ENCODE peak calls at places on chromosomes 13 and 19, in seven cellular contexts. E, U, W, Q, V, F and L are unnamed samples.

GRCh38 chr19:13013649-13014048 is 18.4 kb downstream of the NFIX start:
- DNase-seq in F (peak; percentile 63), W (no peak), Q (no peak), V (no peak), U (no peak), E (no peak), L (no peak)

GRCh38 chr13:52195052-52195837 is 35.8 kb upstream of the NEK3 start:
- DNase-seq in F (peak; percentile 85), U (peak; percentile 75), Q (peak; percentile 44), W (no peak), E (peak; percentile 75), V (peak; percentile 89), L (peak; percentile 89)

GRCh38 chr19:30865481-30865880 is 483.8 kb downstream of the TSHZ3 start:
- DNase-seq in W (no peak), Q (no peak), V (no peak), E (no peak), U (no peak), F (no peak), L (no peak)

GRCh38 chr19:43700368-43701015 is 15.4 kb upstream of the IRGC start:
- DNase-seq in F (peak; percentile 88), W (no peak), V (no peak), U (no peak), Q (no peak), E (peak; percentile 43), L (peak; percentile 47)

GRCh38 chr13:38180100-38180499 is 169.6 kb upstream of the UFM1 start:
- DNase-seq in V (no peak), F (peak; percentile 58), Q (no peak), W (no peak), U (no peak), E (no peak), L (no peak)

GRCh38 chr13:34145061-34145460 is 327.1 kb downstream of the RFC3 start:
- DNase-seq in E (no peak), Q (no peak), U (no peak), V (no peak), W (no peak), F (no peak), L (no peak)

GRCh38 chr13:86000546-86000945 is 201.3 kb upstream of the SLITRK6 start:
- DNase-seq in U (no peak), V (no peak), W (no peak), E (no peak), F (no peak), Q (no peak), L (no peak)

GRCh38 chr19:19871932-19872331 is 6.2 kb downstream of the ZNF253 start:
- DNase-seq in W (no peak), F (no peak), V (no peak), E (no peak), U (no peak), Q (no peak), L (no peak)

GRCh38 chr19:7927605-7928333 is 1.8 kb upstream of the CTXN1 start:
- DNase-seq in F (no peak), V (no peak), W (no peak), U (no peak), E (peak; percentile 29), Q (no peak), L (peak; percentile 47)

GRCh38 chr19:1811472-1811894 is 593 bp downstream of the ATP8B3 start:
- DNase-seq in W (peak; percentile 81), Q (no peak), E (peak; percentile 91), F (peak; percentile 72), V (peak; percentile 82), U (peak; percentile 29), L (peak; percentile 74)

GRCh38 chr13:109743706-109744453 is 42.5 kb downstream of the IRS2 start:
- DNase-seq in F (peak; percentile 63), V (no peak), W (peak; percentile 64), E (no peak), U (no peak), Q (no peak), L (no peak)

GRCh38 chr13:42107006-42107405 is 58.6 kb downstream of the DGKH start:
- DNase-seq in U (no peak), E (no peak), V (no peak), W (no peak), F (no peak), Q (no peak), L (no peak)

GRCh38 chr19:54882758-54883157 is 8.7 kb downstream of the FCAR start:
- DNase-seq in Q (no peak), W (peak; percentile 24), F (no peak), U (no peak), E (no peak), V (no peak), L (no peak)

GRCh38 chr13:64332048-64332447 is 2898.1 kb downstream of the PCDH9 start:
- DNase-seq in Q (no peak), F (no peak), W (no peak), V (no peak), U (no peak), E (no peak), L (no peak)

GRCh38 chr13:21232196-21232595 is 55.7 kb downstream of the MRPL57 start:
- DNase-seq in E (no peak), V (no peak), F (peak; percentile 44), Q (no peak), W (no peak), U (no peak), L (no peak)

GRCh38 chr13:84645196-84646071 is 763.2 kb upstream of the SLITRK1 start:
- DNase-seq in E (no peak), V (no peak), U (no peak), F (peak; percentile 25), W (no peak), Q (no peak), L (no peak)

GRCh38 chr13:41562083-41562482 is 104.7 kb downstream of the RGCC start:
- DNase-seq in E (no peak), F (peak; percentile 87), W (no peak), V (no peak), U (no peak), Q (no peak), L (no peak)

GRCh38 chr19:54434112-54434861 is 14.7 kb upstream of the LENG8 start:
- DNase-seq in U (no peak), Q (no peak), E (no peak), F (no peak), V (no peak), W (no peak), L (no peak)

GRCh38 chr19:367561-367960 is 23.0 kb upstream of the MIER2 start:
- DNase-seq in W (no peak), V (no peak), Q (no peak), U (no peak), F (no peak), E (no peak), L (no peak)

GRCh38 chr19:37655689-37656491 is 625 bp upstream of the ZFP30 start:
- DNase-seq in W (peak; percentile 91), E (peak; percentile 86), V (peak; percentile 94), U (peak; percentile 74), Q (peak; percentile 1), F (peak; percentile 70), L (peak; percentile 90)
- TF ChIP-seq CTCF in W (no peak), E (no peak), V (no peak), U (no peak), Q (no peak), F (no peak), L (no peak)

GRCh38 chr19:47430041-47430802 is 10.9 kb upstream of the MEIS3 start:
- DNase-seq in V (peak; percentile 81), F (peak; percentile 45), Q (no peak), U (no peak), E (peak; percentile 56), W (no peak), L (peak; percentile 71)
- TF ChIP-seq CTCF in V (peak; percentile 33), F (no peak), Q (peak; percentile 55), U (no peak), E (peak; percentile 13), W (no peak), L (no peak)

GRCh38 chr19:45691516-45692186 is at the start of gene SNRPD2:
- DNase-seq in V (peak; percentile 96), Q (peak; percentile 63), U (peak; percentile 93), E (peak; percentile 93), W (peak; percentile 98), F (peak; percentile 94), L (peak; percentile 93)
- TF ChIP-seq CTCF in V (peak; percentile 8), Q (no peak), U (peak; percentile 2), E (no peak), W (no peak), F (no peak), L (no peak)

GRCh38 chr13:31053098-31053497 is 108.6 kb downstream of the HSPH1 start:
- DNase-seq in U (no peak), W (no peak), V (no peak), Q (no peak), E (peak; percentile 31), F (peak; percentile 22), L (no peak)

GRCh38 chr13:31053896-31054295 is 107.8 kb downstream of the HSPH1 start:
- DNase-seq in U (no peak), V (no peak), Q (no peak), W (no peak), F (no peak), E (no peak), L (no peak)

GRCh38 chr13:31050486-31051400 is 111.0 kb downstream of the HSPH1 start:
- DNase-seq in U (no peak), Q (no peak), V (no peak), F (peak; percentile 41), W (no peak), E (no peak), L (no peak)

GRCh38 chr13:31052478-31052877 is 109.2 kb downstream of the HSPH1 start:
- DNase-seq in Q (no peak), F (no peak), V (no peak), E (no peak), W (no peak), U (no peak), L (no peak)

GRCh38 chr13:31051999-31052398 is 109.7 kb downstream of the HSPH1 start:
- DNase-seq in E (no peak), V (no peak), F (no peak), U (no peak), W (peak; percentile 50), Q (no peak), L (no peak)
- TF ChIP-seq CTCF in E (no peak), V (no peak), F (no peak), U (no peak), W (no peak), Q (no peak), L (no peak)

DNA sequence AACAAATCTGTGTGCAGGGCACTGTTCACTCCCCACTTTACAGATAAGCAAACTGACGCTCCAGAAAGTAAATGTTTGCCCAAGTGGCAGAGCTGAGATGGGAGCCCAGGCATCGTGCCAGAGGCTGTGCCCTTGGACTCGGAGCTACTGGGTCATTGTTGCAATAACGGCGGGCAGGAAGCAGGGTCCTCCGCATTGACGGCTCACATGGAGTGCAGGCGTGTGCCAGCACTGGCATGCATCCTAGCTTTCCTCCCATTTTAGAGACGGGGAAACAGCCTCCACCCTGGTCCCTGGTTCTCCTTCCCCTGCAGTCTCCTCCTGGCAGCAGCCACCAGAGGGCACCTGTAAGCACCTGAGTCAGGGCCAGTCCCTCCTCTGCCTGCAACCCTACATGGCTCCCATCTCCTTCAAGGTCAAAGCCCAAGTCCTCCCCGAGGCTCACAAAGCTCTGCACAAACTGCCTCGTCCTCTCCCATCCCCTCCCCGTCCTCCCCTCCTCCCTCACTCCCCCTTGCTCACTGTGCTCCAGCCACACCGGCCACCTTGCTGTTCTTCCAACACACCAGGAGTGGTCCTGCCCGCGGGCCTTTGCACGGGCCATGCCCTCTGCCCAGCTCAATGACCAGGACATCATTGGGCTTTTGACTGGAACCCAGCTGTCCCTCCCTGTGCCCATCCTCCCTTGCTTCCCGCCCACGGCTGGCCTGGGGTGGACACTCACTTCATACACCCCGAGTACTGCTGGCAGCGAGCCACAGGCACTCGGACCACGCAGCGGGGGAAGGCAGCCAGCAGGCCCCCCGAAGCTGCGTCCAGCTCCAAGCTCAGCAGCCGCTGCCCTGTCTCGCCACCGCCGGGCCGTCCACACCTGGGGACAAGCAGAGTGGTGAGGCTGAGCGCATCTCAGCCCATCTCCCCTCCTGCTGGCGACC is 7.7 kb upstream of the LRG1 start:
- DNase-seq in U (no peak), V (peak; percentile 86), E (peak; percentile 89), W (peak; percentile 59), F (no peak), Q (no peak), L (peak; percentile 77)
- TF ChIP-seq CTCF in U (no peak), V (peak; percentile 35), E (peak; percentile 62), W (peak; percentile 36), F (peak; percentile 26), Q (no peak), L (peak; percentile 33)